ENCODE peak calls at places on chromosomes 16 and 17, in five cellular contexts. J is lung, Q is bronchial epithelial cell, H is AG04450, O is RWPE2. W is an unnamed sample.

GRCh38 chr16:4972938-4973587 is 14.9 kb downstream of the SEC14L5 start:
- DNase-seq in O (no peak), Q (no peak), H (no peak), J (no peak), W (no peak)

GRCh38 chr16:77211880-77212735 is 12.9 kb downstream of the SYCE1L start:
- DNase-seq in Q (no peak), J (peak), H (no peak), O (peak), W (no peak)

GRCh38 chr17:75542184-75542583 is 16.7 kb downstream of the LLGL2 start:
- DNase-seq in Q (no peak), H (no peak), O (no peak), J (no peak), W (no peak)

GRCh38 chr17:58531661-58532554 is 17.5 kb upstream of the MTMR4 start:
- DNase-seq in O (no peak), J (no peak), Q (peak), H (no peak), W (no peak)

GRCh38 chr17:5249615-5250014 is 15.0 kb upstream of the SCIMP start:
- DNase-seq in J (peak), O (no peak), Q (peak), H (peak), W (no peak)

GRCh38 chr16:89973654-89974335 is 25.2 kb downstream of the DEF8 start:
- DNase-seq in Q (no peak), J (no peak), H (no peak), O (no peak), W (no peak)

GRCh38 chr16:3645504-3646347 is 8.8 kb upstream of the DNASE1 start:
- DNase-seq in J (no peak), H (peak), O (no peak), Q (no peak), W (no peak)

GRCh38 chr17:2158011-2158410 is 103.1 kb downstream of the HIC1 start:
- DNase-seq in O (no peak), H (peak), J (peak), Q (peak), W (no peak)

GRCh38 chr16:71919033-71919432 is 23.7 kb downstream of the IST1 start:
- DNase-seq in O (no peak), H (no peak), J (no peak), Q (no peak), W (no peak)

GRCh38 chr16:59880626-59881025 is 1146.5 kb upstream of the GOT2 start:
- DNase-seq in J (no peak), H (no peak), O (no peak), Q (no peak), W (no peak)

GRCh38 chr16:84034516-84034915 is 8.1 kb downstream of the SLC38A8 start:
- DNase-seq in O (no peak), J (no peak), H (no peak), Q (no peak), W (no peak)

GRCh38 chr17:39174907-39175694 is 9.1 kb upstream of the ARL5C start:
- DNase-seq in Q (peak), H (no peak), J (peak), O (no peak), W (peak)

GRCh38 chr16:69476920-69477418 is 52.5 kb downstream of the CYB5B start:
- DNase-seq in O (no peak), J (no peak), Q (peak), H (peak), W (no peak)

DNA sequence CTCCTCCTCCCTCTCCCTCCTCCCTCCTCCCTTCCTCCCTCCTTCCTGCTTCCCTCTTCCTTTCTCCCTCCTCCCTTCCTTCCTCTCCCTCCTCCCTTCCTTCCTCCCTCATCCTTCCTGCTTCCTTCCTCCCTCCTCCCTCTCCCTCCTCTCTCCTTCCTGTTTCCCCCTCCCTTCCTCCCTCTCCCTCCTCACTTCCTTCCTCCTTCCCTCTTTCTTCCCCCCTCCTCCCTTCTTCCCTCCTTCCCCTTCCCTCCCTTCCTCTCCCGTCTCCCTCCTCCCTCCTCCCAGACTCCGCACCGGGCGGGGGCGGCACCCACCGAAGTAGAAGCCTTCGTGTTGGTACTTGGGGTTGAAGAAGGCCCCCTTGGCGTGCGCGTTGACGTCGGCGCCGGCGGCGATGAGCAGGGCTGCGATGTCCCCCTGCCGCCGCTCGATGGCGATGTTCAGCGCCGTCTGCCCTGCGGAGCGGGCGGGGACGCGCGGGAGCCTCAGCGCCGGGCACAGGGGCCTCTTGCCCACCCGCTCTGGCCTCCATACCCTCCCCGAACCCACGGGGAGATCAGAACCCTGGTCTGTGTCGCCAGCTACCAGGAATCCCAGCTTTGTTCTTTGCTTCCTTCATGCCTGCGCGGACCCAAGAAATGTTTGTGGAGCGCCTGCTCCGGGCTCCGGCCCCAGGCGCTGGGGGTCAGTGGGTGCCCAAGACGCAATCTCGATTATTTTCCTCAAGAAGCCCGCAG is 22.2 kb downstream of the TRPV3 start:
- DNase-seq in O (no peak), J (peak), Q (peak), H (no peak), W (no peak)
- TF ChIP-seq CTCF in O (peak), J (peak), Q (peak), H (peak), W (no peak)

DNA sequence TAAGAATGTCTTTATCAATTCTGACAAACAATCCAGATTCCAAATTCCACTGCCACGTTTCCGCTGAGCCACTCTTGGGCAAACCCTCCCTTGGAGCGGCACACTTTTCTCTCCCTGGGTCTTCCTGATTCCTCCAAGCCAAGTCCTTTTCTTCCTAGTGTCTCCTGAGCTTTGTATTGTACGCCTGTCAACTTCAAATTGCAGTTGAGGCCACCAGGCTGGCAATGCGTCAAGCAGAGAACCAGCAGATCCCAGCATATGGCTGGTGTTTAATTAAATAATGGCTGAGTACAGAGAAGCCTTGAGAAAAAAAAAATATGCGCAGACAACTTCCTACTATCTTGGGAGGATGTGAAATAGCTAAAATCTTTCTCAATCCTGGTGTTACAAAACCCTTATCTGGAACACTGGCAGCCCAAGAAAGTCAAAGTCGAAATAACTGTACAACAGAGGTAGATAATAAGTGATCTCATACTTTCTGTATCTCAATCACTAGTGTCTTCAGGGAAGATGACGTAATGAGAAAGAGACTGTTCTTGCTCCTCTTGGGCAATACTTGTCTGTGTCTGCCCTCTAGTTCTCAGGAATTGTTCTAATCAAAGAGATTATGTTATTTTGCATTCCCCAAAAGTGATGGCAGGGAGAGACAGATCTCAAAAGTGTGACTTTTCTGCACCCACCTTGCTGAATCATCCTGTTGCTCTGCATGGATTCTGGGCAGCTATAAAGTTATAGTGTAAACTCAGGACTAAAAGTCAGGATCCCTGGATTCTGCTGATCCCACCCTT is 15.0 kb downstream of the SMIM36 start:
- DNase-seq in Q (peak), H (peak), O (no peak), J (no peak), W (no peak)
- TF ChIP-seq CTCF in Q (no peak), H (no peak), O (no peak), J (no peak), W (no peak)

DNA sequence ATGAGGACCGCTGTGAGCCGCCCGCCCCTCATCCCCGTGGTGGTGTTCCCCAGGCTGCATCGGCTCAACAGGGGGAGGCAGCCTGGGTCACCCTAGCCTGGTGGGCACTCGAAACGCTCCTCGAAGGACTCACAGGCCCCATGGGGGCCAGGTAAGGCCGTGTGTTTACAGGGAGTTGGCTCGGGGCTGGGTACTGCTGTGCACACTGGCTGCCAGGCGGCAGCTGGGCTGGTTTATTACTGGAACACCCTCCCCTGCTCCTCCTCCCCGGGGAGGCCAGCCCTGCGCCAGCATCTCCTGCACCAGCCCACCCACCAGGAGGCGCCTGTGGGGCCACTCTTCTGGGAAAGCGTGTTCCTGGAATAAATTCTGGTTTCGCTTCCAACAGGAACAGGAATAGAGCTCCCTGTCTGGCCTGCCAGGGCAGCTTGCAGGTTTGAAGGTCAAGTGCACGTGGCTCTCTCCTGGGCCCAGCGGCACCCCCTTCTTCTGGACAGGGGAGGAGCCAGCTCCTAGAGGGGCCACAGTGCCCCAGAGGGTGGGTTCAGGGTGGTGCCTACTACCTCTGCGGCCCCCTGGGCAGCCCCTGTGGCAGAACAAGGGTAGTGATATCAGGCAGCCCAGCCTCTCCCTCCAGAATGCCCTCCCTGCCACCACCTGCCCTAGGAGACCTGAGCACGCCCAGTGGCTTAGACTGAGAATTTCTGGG is 11.3 kb downstream of the MCRIP1 start:
- DNase-seq in H (no peak), J (peak), O (no peak), Q (peak), W (peak)
- TF ChIP-seq CTCF in H (peak), J (peak), O (peak), Q (peak), W (no peak)

DNA sequence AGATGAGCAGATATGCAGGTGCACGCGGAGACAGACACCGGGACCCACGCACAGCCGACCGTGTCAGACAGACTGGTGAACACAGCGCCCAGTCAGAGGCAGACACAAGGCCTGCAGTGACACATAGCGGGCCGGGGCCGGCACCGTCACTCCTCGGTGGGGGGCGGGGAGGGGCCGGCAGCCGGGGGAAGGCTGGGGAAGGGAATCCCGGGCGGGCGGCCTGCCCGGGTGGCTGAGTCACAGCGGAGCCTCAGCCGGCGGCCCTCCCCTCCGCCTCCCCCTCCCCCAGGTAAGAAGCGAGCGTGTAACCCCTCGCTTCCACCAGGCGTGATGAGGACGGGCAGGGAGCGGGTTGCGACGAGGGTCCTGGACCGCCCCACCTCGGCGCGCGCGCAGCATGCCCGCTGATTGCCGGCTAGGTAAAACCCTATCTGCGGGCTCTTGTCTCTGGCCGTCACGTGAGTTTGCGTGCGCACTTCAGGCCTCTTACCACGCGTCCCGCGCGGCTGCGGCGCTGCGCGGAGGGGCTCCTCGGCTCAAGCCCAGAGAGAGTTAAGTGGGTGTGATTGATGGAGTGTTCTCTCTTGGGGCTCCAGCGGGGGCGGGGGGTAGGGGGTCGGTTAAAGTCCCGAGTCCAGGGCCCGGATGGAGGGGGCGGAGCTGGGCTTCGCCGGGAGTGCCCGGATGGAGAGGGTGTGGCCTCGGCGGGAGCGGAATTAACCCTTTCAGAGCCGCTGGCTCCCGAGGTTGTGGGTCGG is 7.8 kb downstream of the KDM6B start:
- DNase-seq in H (peak), Q (peak), O (peak), J (peak), W (peak)
- TF ChIP-seq CTCF in H (no peak), Q (no peak), O (peak), J (peak), W (no peak)

GRCh38 chr17:56890906-56891674 is 22.8 kb downstream of the TRIM25 start:
- DNase-seq in Q (no peak), H (no peak), J (no peak), O (no peak), W (no peak)

GRCh38 chr17:56892333-56892732 is 21.5 kb downstream of the TRIM25 start:
- DNase-seq in O (no peak), J (no peak), Q (no peak), H (no peak), W (no peak)

GRCh38 chr17:56893503-56893902 is 20.3 kb downstream of the TRIM25 start:
- DNase-seq in J (no peak), Q (no peak), H (no peak), O (no peak), W (no peak)

GRCh38 chr17:56890390-56890789 is 23.5 kb downstream of the TRIM25 start:
- DNase-seq in Q (no peak), J (no peak), H (no peak), O (no peak), W (no peak)

DNA sequence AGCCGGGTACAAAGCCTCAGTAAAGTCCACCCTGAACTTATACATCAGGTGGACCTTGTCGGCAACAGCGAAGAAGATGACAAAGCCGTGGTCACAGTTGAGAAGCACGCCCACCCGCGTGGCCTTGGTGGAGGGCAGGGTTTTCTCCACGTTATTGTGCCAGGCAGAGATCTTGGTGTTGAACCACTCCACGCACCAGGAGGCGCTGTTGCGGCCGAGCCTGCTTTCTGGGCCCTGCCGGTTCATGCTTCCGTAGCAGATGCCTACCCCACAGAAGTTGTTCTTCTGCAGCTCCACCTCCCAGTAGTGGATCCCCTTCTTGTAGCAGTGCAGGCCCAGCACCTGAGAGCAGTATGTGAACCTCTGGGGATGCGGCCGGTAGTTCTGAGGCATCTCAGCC is 22.1 kb downstream of the TRIM25 start:
- DNase-seq in Q (no peak), O (no peak), J (peak), H (no peak), W (no peak)
- TF ChIP-seq CTCF in Q (peak), O (no peak), J (peak), H (peak), W (no peak)

GRCh38 chr17:27354491-27355081 is 60.7 kb downstream of the WSB1 start:
- DNase-seq in J (no peak), H (no peak), O (no peak), Q (peak), W (no peak)

GRCh38 chr17:27355419-27355818 is 61.5 kb downstream of the WSB1 start:
- DNase-seq in Q (no peak), H (no peak), O (no peak), J (no peak), W (no peak)

GRCh38 chr17:27357236-27357635 is 63.3 kb downstream of the WSB1 start:
- DNase-seq in H (no peak), Q (no peak), O (no peak), J (no peak), W (no peak)

GRCh38 chr17:27354051-27354490 is 60.2 kb downstream of the WSB1 start:
- DNase-seq in J (no peak), H (no peak), Q (no peak), O (no peak), W (no peak)

GRCh38 chr17:27356091-27356705 is 62.3 kb downstream of the WSB1 start:
- DNase-seq in O (no peak), Q (no peak), H (no peak), J (no peak), W (no peak)
- TF ChIP-seq CTCF in O (no peak), Q (no peak), H (no peak), J (no peak), W (no peak)

DNA sequence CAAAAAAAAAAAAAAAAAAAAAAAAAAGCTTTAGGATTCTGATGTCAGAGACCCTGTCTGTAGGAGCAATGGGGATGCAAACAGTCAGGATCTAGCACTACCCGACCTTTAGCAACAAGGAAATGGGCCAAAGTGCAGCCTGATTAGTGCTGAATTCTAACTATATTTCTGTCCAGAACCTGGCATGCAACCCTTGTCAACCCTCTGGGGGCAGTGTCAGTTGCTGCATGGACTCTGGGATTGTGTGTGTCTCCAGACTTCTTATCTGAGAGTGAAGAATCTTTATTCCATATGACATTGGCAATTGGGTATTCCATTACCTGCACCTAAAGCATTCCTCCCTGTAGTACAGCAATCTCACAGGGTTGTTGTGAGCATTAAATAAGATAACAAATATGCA is 120.3 kb upstream of the CRHR1 start:
- DNase-seq in H (no peak), J (no peak), O (no peak), Q (no peak), W (no peak)
- TF ChIP-seq CTCF in H (no peak), J (no peak), O (no peak), Q (peak), W (no peak)

DNA sequence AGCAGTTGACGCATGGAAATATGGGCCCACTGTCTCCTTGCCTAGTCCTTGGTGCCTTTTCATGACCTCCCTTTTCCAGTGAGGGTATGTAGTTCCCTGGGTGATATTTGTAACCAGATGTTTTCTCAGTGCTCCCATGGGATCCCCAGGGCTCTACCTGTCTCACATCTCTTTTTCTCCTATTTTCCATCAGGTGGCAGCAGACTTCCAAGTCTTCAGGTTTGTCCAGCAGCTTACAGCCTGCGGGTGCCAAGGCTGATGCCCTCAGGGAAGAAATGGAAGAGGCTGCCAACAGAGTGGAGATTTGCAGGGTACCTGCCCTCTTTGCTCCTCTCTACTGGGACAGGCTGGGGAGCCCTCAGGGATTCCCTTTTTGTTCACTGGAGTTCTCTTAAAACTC is 89.1 kb downstream of the ELAC2 start:
- DNase-seq in O (no peak), Q (peak), J (no peak), H (no peak), W (no peak)
- TF ChIP-seq CTCF in O (peak), Q (peak), J (no peak), H (peak), W (no peak)